ENCODE peak calls at places on chromosome 10, in four cellular contexts. J is HepG2, U is HCT116, T is K562. M is an unnamed sample.

GRCh38 chr10:86316990-86317389 is 49.6 kb downstream of the GRID1 start:
- DNase-seq in J (no peak), U (no peak), T (no peak), M (no peak)

GRCh38 chr10:13724484-13724883 is 137.7 kb downstream of the PRPF18 start:
- DNase-seq in J (no peak), U (no peak), T (no peak), M (no peak)

GRCh38 chr10:13708256-13708990 is 121.7 kb downstream of the PRPF18 start:
- DNase-seq in J (no peak), U (no peak), T (no peak), M (no peak)

GRCh38 chr10:85741626-85742300 is 624.8 kb downstream of the GRID1 start:
- DNase-seq in J (no peak), U (no peak), T (no peak), M (peak; percentile 10)

GRCh38 chr10:86992456-86992855 is 24.2 kb downstream of the ADIRF start:
- DNase-seq in J (no peak), U (no peak), T (no peak), M (no peak)

GRCh38 chr10:27771231-27771630 is 25.6 kb upstream of the MKX start:
- DNase-seq in J (no peak), U (no peak), T (no peak), M (no peak)

GRCh38 chr10:24481241-24481640 is 242.4 kb downstream of the ARHGAP21 start:
- DNase-seq in J (no peak), U (no peak), T (no peak), M (no peak)

GRCh38 chr10:8072211-8072610 is 17.7 kb downstream of the GATA3 start:
- DNase-seq in J (no peak), U (no peak), T (no peak), M (no peak)

GRCh38 chr10:8296090-8296741 is 241.7 kb downstream of the GATA3 start:
- DNase-seq in J (no peak), U (no peak), T (no peak), M (no peak)

GRCh38 chr10:103740683-103741082 is 114.7 kb downstream of the SH3PXD2A start:
- DNase-seq in J (no peak), U (no peak), T (no peak), M (no peak)

GRCh38 chr10:103746598-103746997 is 108.8 kb downstream of the SH3PXD2A start:
- DNase-seq in J (no peak), U (no peak), T (no peak), M (no peak)

GRCh38 chr10:103739039-103739764 is 116.2 kb downstream of the SH3PXD2A start:
- DNase-seq in J (no peak), U (no peak), T (no peak), M (no peak)

GRCh38 chr10:103745264-103746247 is 109.8 kb downstream of the SH3PXD2A start:
- DNase-seq in J (no peak), U (peak; percentile 76), T (no peak), M (no peak)

DNA sequence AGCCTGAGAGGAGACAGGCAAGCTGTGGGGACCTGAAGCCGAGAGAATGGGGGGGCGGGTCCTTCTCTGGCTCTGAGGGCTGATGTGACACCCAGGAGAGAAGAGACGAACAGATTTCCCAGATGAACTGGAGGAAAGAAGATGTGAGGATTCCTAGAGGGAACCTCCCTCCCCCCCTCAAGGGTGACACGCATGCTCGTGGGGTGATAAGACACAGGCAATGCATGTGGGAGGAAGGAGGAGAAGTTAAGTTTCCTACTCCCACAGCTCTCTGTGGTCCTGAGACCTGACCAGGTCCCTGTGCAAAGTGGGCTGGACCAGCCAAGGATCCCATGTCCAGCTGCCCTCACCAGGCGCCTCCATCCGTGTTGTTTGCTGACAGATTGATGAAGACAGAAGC is 112.6 kb downstream of the SH3PXD2A start:
- DNase-seq in J (no peak), U (no peak), T (no peak), M (no peak)
- H3K27ac ChIP-seq in J (no peak overlapping the region), U (no peak overlapping the region), T (no peak overlapping the region), M (no peak overlapping the region)

GRCh38 chr10:59905735-59906416 is 480 bp downstream of the CCDC6 start:
- DNase-seq in J (no peak), U (no peak), T (peak; percentile 52), M (no peak)

GRCh38 chr10:59903871-59904270 is 2.5 kb downstream of the CCDC6 start:
- DNase-seq in J (no peak), U (no peak), T (no peak), M (no peak)

GRCh38 chr10:59904431-59905065 is 1.8 kb downstream of the CCDC6 start:
- DNase-seq in J (no peak), U (no peak), T (no peak), M (no peak)

GRCh38 chr10:59906417-59907202 is at the start of gene CCDC6:
- DNase-seq in J (peak; percentile 86), U (peak; percentile 78), T (peak; percentile 86), M (peak; percentile 71)

GRCh38 chr10:59905066-59905734 is 1.2 kb downstream of the CCDC6 start:
- DNase-seq in J (no peak), U (no peak), T (no peak), M (no peak)
- TF ChIP-seq TCF7L2 in J (no peak), U (no peak), T (no peak), M (no peak)

GRCh38 chr10:124998624-124999291 is 56.8 kb downstream of the ZRANB1 start:
- DNase-seq in J (no peak), U (no peak), T (no peak), M (no peak)
- H3K27ac ChIP-seq in J (no peak overlapping the region), U (no peak overlapping the region), T (no peak overlapping the region), M (no peak overlapping the region)

GRCh38 chr10:5260828-5261227 is 64.2 kb downstream of the AKR1C4 start:
- DNase-seq in J (no peak), U (no peak), T (no peak), M (no peak)

GRCh38 chr10:5265139-5265538 is 68.5 kb downstream of the AKR1C4 start:
- DNase-seq in J (no peak), U (no peak), T (no peak), M (no peak)

GRCh38 chr10:5254488-5254887 is 57.9 kb downstream of the AKR1C4 start:
- DNase-seq in J (no peak), U (no peak), T (no peak), M (no peak)

GRCh38 chr10:5259952-5260578 is 63.4 kb downstream of the AKR1C4 start:
- DNase-seq in J (no peak), U (no peak), T (no peak), M (no peak)

DNA sequence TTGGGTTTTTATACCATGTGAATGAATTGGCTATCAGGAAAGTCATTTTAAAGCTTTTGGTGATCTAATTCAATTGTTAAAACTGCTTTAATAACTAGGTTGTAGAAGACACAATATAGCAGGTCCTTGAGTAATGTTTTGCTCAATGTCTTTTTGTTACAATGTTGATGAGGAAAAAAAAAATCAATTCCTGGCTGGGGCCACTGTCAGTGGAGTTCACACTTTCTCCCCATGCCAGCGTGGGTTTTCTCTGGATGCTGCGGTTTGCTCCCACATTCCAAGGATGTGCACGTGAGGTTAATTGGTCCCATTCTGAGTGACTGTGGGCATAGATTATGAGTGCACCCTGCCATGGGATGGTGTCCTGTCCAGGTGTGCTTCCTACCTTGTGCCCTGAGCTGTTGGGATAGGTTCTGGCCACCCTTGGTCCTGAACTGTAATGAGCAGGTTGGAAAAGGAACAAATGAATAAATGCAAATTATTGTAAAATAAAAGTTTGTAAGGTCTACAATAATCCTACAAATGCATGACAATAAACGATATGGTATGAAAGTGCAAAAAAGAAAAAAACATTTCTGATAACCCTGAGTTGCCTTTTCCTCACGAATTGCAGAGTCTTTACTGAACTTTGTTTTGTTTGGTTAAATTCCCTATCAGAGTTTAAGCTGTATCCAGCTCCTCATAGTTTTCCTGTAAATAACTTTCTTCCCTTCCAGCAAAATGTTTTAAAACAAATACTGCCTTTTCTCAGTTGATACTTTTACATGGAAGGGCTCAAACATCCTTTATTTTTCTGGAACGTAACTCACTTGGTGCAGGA is 62.7 kb downstream of the AKR1C4 start:
- DNase-seq in J (no peak), U (no peak), T (no peak), M (no peak)
- TF ChIP-seq TCF7L2 in J (no peak), U (no peak), T (no peak), M (no peak)

GRCh38 chr10:121976607-121977006 is 1.6 kb upstream of the NSMCE4A start:
- DNase-seq in J (peak; percentile 56), U (no peak), T (no peak), M (no peak)

GRCh38 chr10:121974535-121975294 is at the start of gene NSMCE4A:
- DNase-seq in J (peak; percentile 60), U (peak; percentile 56), T (peak; percentile 63), M (no peak)

GRCh38 chr10:121978511-121978910 is 3.5 kb upstream of the NSMCE4A start:
- DNase-seq in J (no peak), U (no peak), T (no peak), M (no peak)

GRCh38 chr10:121974019-121974534 is 940 bp downstream of the NSMCE4A start:
- DNase-seq in J (no peak), U (no peak), T (no peak), M (no peak)

GRCh38 chr10:121975295-121976086 is 474 bp upstream of the NSMCE4A start:
- DNase-seq in J (no peak), U (no peak), T (no peak), M (no peak)
- H3K27ac ChIP-seq in J (peak overlapping the region; percentile 97), U (peak overlapping the region; percentile 99), T (no peak overlapping the region), M (peak overlapping the region; percentile 85)

GRCh38 chr10:51100221-51100620 is 25.9 kb downstream of the PRKG1 start:
- DNase-seq in J (no peak), U (no peak), T (no peak), M (no peak)

GRCh38 chr10:51108404-51108803 is 34.1 kb downstream of the PRKG1 start:
- DNase-seq in J (no peak), U (no peak), T (no peak), M (no peak)

DNA sequence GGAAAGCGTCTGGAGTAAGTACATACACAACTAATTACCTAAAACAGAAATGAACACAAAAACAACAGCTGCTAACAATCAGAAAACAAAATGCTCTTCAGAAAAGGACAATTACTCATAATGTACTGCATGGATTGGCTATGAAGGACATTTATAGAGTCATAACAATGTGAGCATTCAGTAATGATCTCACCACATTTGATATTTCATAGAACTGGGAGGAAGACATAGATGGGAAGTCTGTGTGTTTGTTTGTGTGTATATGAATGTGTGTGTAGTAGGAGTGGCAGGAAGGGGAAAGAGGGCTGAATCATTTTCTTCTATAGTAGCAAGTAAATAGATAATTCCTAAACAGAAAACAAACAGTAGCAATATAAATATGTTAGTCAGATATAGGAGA is 29.5 kb downstream of the PRKG1 start:
- DNase-seq in J (no peak), U (no peak), T (no peak), M (no peak)
- TF ChIP-seq TCF7L2 in J (no peak), U (no peak), T (no peak), M (no peak)

GRCh38 chr10:103186128-103186527 is 6.9 kb downstream of the NT5C2 start:
- DNase-seq in J (no peak), U (no peak), T (no peak), M (no peak)
- H3K27ac ChIP-seq in J (no peak overlapping the region), U (no peak overlapping the region), T (no peak overlapping the region), M (peak overlapping the region; percentile 92)

GRCh38 chr10:73248259-73248724 is 1.2 kb upstream of the DNAJC9 start:
- DNase-seq in J (no peak), U (no peak), T (no peak), M (no peak)

GRCh38 chr10:73246783-73247508 is at the start of gene DNAJC9:
- DNase-seq in J (peak; percentile 87), U (peak; percentile 90), T (peak; percentile 93), M (peak; percentile 82)

GRCh38 chr10:73244866-73245477 is 2.1 kb downstream of the DNAJC9 start:
- DNase-seq in J (no peak), U (no peak), T (peak; percentile 50), M (no peak)

GRCh38 chr10:73246322-73246782 is 703 bp downstream of the DNAJC9 start:
- DNase-seq in J (no peak), U (no peak), T (no peak), M (no peak)

GRCh38 chr10:73247509-73248258 is 629 bp upstream of the DNAJC9 start:
- DNase-seq in J (no peak), U (no peak), T (no peak), M (no peak)
- TF ChIP-seq TCF7L2 in J (no peak), U (no peak), T (no peak), M (no peak)